ENCODE peak calls at places on chromosome 3, in eight cellular contexts. One of them, this sample, is unnamed.
A peak's percentile ranks its signal among the peaks of the same experiment; 100 is the strongest.

GRCh38 chr3:62332771-62333381 is 40.5 kb downstream of the FEZF2 start:
- DNase-seq in MCF 10A: peak; percentile 30
- DNase-seq in stimulated activated CD4-positive, alpha-beta T cell treated with anti-CD3 and anti-CD28 coated beads, Interleukin-2, amount 100 ng/mL, for 48 hours: no peak
- DNase-seq in hepatic stellate cell: no peak
- DNase-seq in mesendoderm: peak; percentile 12
- DNase-seq in ACHN: peak; percentile 17
- DNase-seq in activated CD4-positive, alpha-beta T cell treated with anti-CD3 and anti-CD28 coated beads, Interleukin-2, amount 50 U/mL, for 1 hour: no peak
- DNase-seq in occipital lobe: no peak
- DNase-seq in this sample: no peak

GRCh38 chr3:4709336-4709735 is 216.2 kb downstream of the ITPR1 start:
- DNase-seq in MCF 10A: peak; percentile 62
- DNase-seq in stimulated activated CD4-positive, alpha-beta T cell treated with anti-CD3 and anti-CD28 coated beads, Interleukin-2, amount 100 ng/mL, for 48 hours: no peak
- DNase-seq in hepatic stellate cell: no peak
- DNase-seq in mesendoderm: no peak
- DNase-seq in ACHN: no peak
- DNase-seq in activated CD4-positive, alpha-beta T cell treated with anti-CD3 and anti-CD28 coated beads, Interleukin-2, amount 50 U/mL, for 1 hour: no peak
- DNase-seq in occipital lobe: no peak
- DNase-seq in this sample: no peak

GRCh38 chr3:129971368-129972052 is 3.0 kb upstream of the TRH start:
- DNase-seq in MCF 10A: no peak
- DNase-seq in stimulated activated CD4-positive, alpha-beta T cell treated with anti-CD3 and anti-CD28 coated beads, Interleukin-2, amount 100 ng/mL, for 48 hours: no peak
- DNase-seq in hepatic stellate cell: no peak
- DNase-seq in mesendoderm: peak; percentile 26
- DNase-seq in ACHN: no peak
- DNase-seq in activated CD4-positive, alpha-beta T cell treated with anti-CD3 and anti-CD28 coated beads, Interleukin-2, amount 50 U/mL, for 1 hour: no peak
- DNase-seq in occipital lobe: no peak
- DNase-seq in this sample: peak; percentile 81

GRCh38 chr3:187709155-187709554 is 6.8 kb upstream of the RTP2 start:
- DNase-seq in MCF 10A: no peak
- DNase-seq in stimulated activated CD4-positive, alpha-beta T cell treated with anti-CD3 and anti-CD28 coated beads, Interleukin-2, amount 100 ng/mL, for 48 hours: no peak
- DNase-seq in hepatic stellate cell: no peak
- DNase-seq in mesendoderm: peak; percentile 47
- DNase-seq in ACHN: peak; percentile 26
- DNase-seq in activated CD4-positive, alpha-beta T cell treated with anti-CD3 and anti-CD28 coated beads, Interleukin-2, amount 50 U/mL, for 1 hour: no peak
- DNase-seq in occipital lobe: no peak
- DNase-seq in this sample: peak; percentile 70

GRCh38 chr3:122691195-122691594 is 10.6 kb downstream of the PARP14 start:
- DNase-seq in MCF 10A: peak; percentile 66
- DNase-seq in stimulated activated CD4-positive, alpha-beta T cell treated with anti-CD3 and anti-CD28 coated beads, Interleukin-2, amount 100 ng/mL, for 48 hours: no peak
- DNase-seq in hepatic stellate cell: no peak
- DNase-seq in mesendoderm: no peak
- DNase-seq in ACHN: peak; percentile 80
- DNase-seq in activated CD4-positive, alpha-beta T cell treated with anti-CD3 and anti-CD28 coated beads, Interleukin-2, amount 50 U/mL, for 1 hour: no peak
- DNase-seq in occipital lobe: no peak
- DNase-seq in this sample: no peak

GRCh38 chr3:150083653-150084037 is 113.0 kb upstream of the PFN2 start:
- DNase-seq in MCF 10A: no peak
- DNase-seq in stimulated activated CD4-positive, alpha-beta T cell treated with anti-CD3 and anti-CD28 coated beads, Interleukin-2, amount 100 ng/mL, for 48 hours: no peak
- DNase-seq in hepatic stellate cell: peak; percentile 47
- DNase-seq in mesendoderm: no peak
- DNase-seq in ACHN: no peak
- DNase-seq in activated CD4-positive, alpha-beta T cell treated with anti-CD3 and anti-CD28 coated beads, Interleukin-2, amount 50 U/mL, for 1 hour: no peak
- DNase-seq in occipital lobe: no peak
- DNase-seq in this sample: no peak

GRCh38 chr3:54062546-54062945 is 59.8 kb upstream of the CACNA2D3 start:
- DNase-seq in MCF 10A: no peak
- DNase-seq in stimulated activated CD4-positive, alpha-beta T cell treated with anti-CD3 and anti-CD28 coated beads, Interleukin-2, amount 100 ng/mL, for 48 hours: no peak
- DNase-seq in hepatic stellate cell: no peak
- DNase-seq in mesendoderm: no peak
- DNase-seq in ACHN: no peak
- DNase-seq in activated CD4-positive, alpha-beta T cell treated with anti-CD3 and anti-CD28 coated beads, Interleukin-2, amount 50 U/mL, for 1 hour: no peak
- DNase-seq in occipital lobe: no peak
- DNase-seq in this sample: no peak

GRCh38 chr3:49017229-49017615 is 1.2 kb downstream of the DALRD3 start:
- DNase-seq in MCF 10A: no peak
- DNase-seq in stimulated activated CD4-positive, alpha-beta T cell treated with anti-CD3 and anti-CD28 coated beads, Interleukin-2, amount 100 ng/mL, for 48 hours: no peak
- DNase-seq in hepatic stellate cell: no peak
- DNase-seq in mesendoderm: no peak
- DNase-seq in ACHN: no peak
- DNase-seq in activated CD4-positive, alpha-beta T cell treated with anti-CD3 and anti-CD28 coated beads, Interleukin-2, amount 50 U/mL, for 1 hour: no peak
- DNase-seq in occipital lobe: no peak
- DNase-seq in this sample: no peak

GRCh38 chr3:17038900-17039545 is 154.3 kb downstream of the PLCL2 start:
- DNase-seq in MCF 10A: no peak
- DNase-seq in stimulated activated CD4-positive, alpha-beta T cell treated with anti-CD3 and anti-CD28 coated beads, Interleukin-2, amount 100 ng/mL, for 48 hours: no peak
- DNase-seq in hepatic stellate cell: no peak
- DNase-seq in mesendoderm: no peak
- DNase-seq in ACHN: no peak
- DNase-seq in activated CD4-positive, alpha-beta T cell treated with anti-CD3 and anti-CD28 coated beads, Interleukin-2, amount 50 U/mL, for 1 hour: no peak
- DNase-seq in occipital lobe: no peak
- DNase-seq in this sample: no peak

GRCh38 chr3:142964150-142964498 is 650 bp upstream of the PAQR9 start:
- DNase-seq in MCF 10A: no peak
- DNase-seq in stimulated activated CD4-positive, alpha-beta T cell treated with anti-CD3 and anti-CD28 coated beads, Interleukin-2, amount 100 ng/mL, for 48 hours: no peak
- DNase-seq in hepatic stellate cell: no peak
- DNase-seq in mesendoderm: peak; percentile 54
- DNase-seq in ACHN: no peak
- DNase-seq in activated CD4-positive, alpha-beta T cell treated with anti-CD3 and anti-CD28 coated beads, Interleukin-2, amount 50 U/mL, for 1 hour: no peak
- DNase-seq in occipital lobe: no peak
- DNase-seq in this sample: peak; percentile 76

GRCh38 chr3:137854498-137855285 is 90.6 kb downstream of the SOX14 start:
- DNase-seq in MCF 10A: no peak
- DNase-seq in stimulated activated CD4-positive, alpha-beta T cell treated with anti-CD3 and anti-CD28 coated beads, Interleukin-2, amount 100 ng/mL, for 48 hours: no peak
- DNase-seq in hepatic stellate cell: no peak
- DNase-seq in mesendoderm: peak; percentile 91
- DNase-seq in ACHN: no peak
- DNase-seq in activated CD4-positive, alpha-beta T cell treated with anti-CD3 and anti-CD28 coated beads, Interleukin-2, amount 50 U/mL, for 1 hour: no peak
- DNase-seq in occipital lobe: no peak
- DNase-seq in this sample: peak; percentile 89

GRCh38 chr3:43638594-43639447 is 17.0 kb upstream of the ANO10 start:
- DNase-seq in MCF 10A: peak; percentile 67
- DNase-seq in stimulated activated CD4-positive, alpha-beta T cell treated with anti-CD3 and anti-CD28 coated beads, Interleukin-2, amount 100 ng/mL, for 48 hours: peak; percentile 34
- DNase-seq in hepatic stellate cell: no peak
- DNase-seq in mesendoderm: peak; percentile 64
- DNase-seq in ACHN: peak; percentile 65
- DNase-seq in activated CD4-positive, alpha-beta T cell treated with anti-CD3 and anti-CD28 coated beads, Interleukin-2, amount 50 U/mL, for 1 hour: peak; percentile 23
- DNase-seq in occipital lobe: no peak
- DNase-seq in this sample: peak; percentile 69

GRCh38 chr3:107589454-107589853 is 66.7 kb downstream of the BBX start:
- DNase-seq in MCF 10A: no peak
- DNase-seq in stimulated activated CD4-positive, alpha-beta T cell treated with anti-CD3 and anti-CD28 coated beads, Interleukin-2, amount 100 ng/mL, for 48 hours: no peak
- DNase-seq in hepatic stellate cell: no peak
- DNase-seq in mesendoderm: no peak
- DNase-seq in ACHN: no peak
- DNase-seq in activated CD4-positive, alpha-beta T cell treated with anti-CD3 and anti-CD28 coated beads, Interleukin-2, amount 50 U/mL, for 1 hour: no peak
- DNase-seq in occipital lobe: no peak
- DNase-seq in this sample: no peak

GRCh38 chr3:120743081-120743365 is 479 bp downstream of the GTF2E1 start:
- DNase-seq in MCF 10A: no peak
- DNase-seq in stimulated activated CD4-positive, alpha-beta T cell treated with anti-CD3 and anti-CD28 coated beads, Interleukin-2, amount 100 ng/mL, for 48 hours: peak; percentile 17
- DNase-seq in hepatic stellate cell: no peak
- DNase-seq in mesendoderm: no peak
- DNase-seq in ACHN: peak; percentile 24
- DNase-seq in activated CD4-positive, alpha-beta T cell treated with anti-CD3 and anti-CD28 coated beads, Interleukin-2, amount 50 U/mL, for 1 hour: no peak
- DNase-seq in occipital lobe: no peak
- DNase-seq in this sample: no peak

GRCh38 chr3:12982619-12983101 is 90.6 kb downstream of the IQSEC1 start:
- DNase-seq in MCF 10A: no peak
- DNase-seq in stimulated activated CD4-positive, alpha-beta T cell treated with anti-CD3 and anti-CD28 coated beads, Interleukin-2, amount 100 ng/mL, for 48 hours: no peak
- DNase-seq in hepatic stellate cell: no peak
- DNase-seq in mesendoderm: no peak
- DNase-seq in ACHN: no peak
- DNase-seq in activated CD4-positive, alpha-beta T cell treated with anti-CD3 and anti-CD28 coated beads, Interleukin-2, amount 50 U/mL, for 1 hour: no peak
- DNase-seq in occipital lobe: no peak
- DNase-seq in this sample: peak; percentile 35

GRCh38 chr3:117036259-117036799 is 326.8 kb downstream of the TUSC7 start:
- DNase-seq in MCF 10A: peak; percentile 39
- DNase-seq in stimulated activated CD4-positive, alpha-beta T cell treated with anti-CD3 and anti-CD28 coated beads, Interleukin-2, amount 100 ng/mL, for 48 hours: no peak
- DNase-seq in hepatic stellate cell: peak; percentile 45
- DNase-seq in mesendoderm: no peak
- DNase-seq in ACHN: no peak
- DNase-seq in activated CD4-positive, alpha-beta T cell treated with anti-CD3 and anti-CD28 coated beads, Interleukin-2, amount 50 U/mL, for 1 hour: no peak
- DNase-seq in occipital lobe: no peak
- DNase-seq in this sample: no peak

GRCh38 chr3:179148446-179149238 is 485 bp downstream of the PIK3CA start:
- DNase-seq in MCF 10A: peak; percentile 64
- DNase-seq in stimulated activated CD4-positive, alpha-beta T cell treated with anti-CD3 and anti-CD28 coated beads, Interleukin-2, amount 100 ng/mL, for 48 hours: peak; percentile 32
- DNase-seq in hepatic stellate cell: peak; percentile 35
- DNase-seq in mesendoderm: peak; percentile 70
- DNase-seq in ACHN: peak; percentile 37
- DNase-seq in activated CD4-positive, alpha-beta T cell treated with anti-CD3 and anti-CD28 coated beads, Interleukin-2, amount 50 U/mL, for 1 hour: peak; percentile 69
- DNase-seq in occipital lobe: peak; percentile 36
- DNase-seq in this sample: peak; percentile 79

GRCh38 chr3:11240496-11240895 is 31.7 kb upstream of the ATG7 start:
- DNase-seq in MCF 10A: no peak
- DNase-seq in stimulated activated CD4-positive, alpha-beta T cell treated with anti-CD3 and anti-CD28 coated beads, Interleukin-2, amount 100 ng/mL, for 48 hours: peak; percentile 30
- DNase-seq in hepatic stellate cell: no peak
- DNase-seq in mesendoderm: no peak
- DNase-seq in ACHN: no peak
- DNase-seq in activated CD4-positive, alpha-beta T cell treated with anti-CD3 and anti-CD28 coated beads, Interleukin-2, amount 50 U/mL, for 1 hour: no peak
- DNase-seq in occipital lobe: no peak
- DNase-seq in this sample: no peak

GRCh38 chr3:170226426-170226960 is 4.3 kb downstream of the PRKCI start:
- DNase-seq in MCF 10A: no peak
- DNase-seq in stimulated activated CD4-positive, alpha-beta T cell treated with anti-CD3 and anti-CD28 coated beads, Interleukin-2, amount 100 ng/mL, for 48 hours: no peak
- DNase-seq in hepatic stellate cell: no peak
- DNase-seq in mesendoderm: no peak
- DNase-seq in ACHN: peak; percentile 62
- DNase-seq in activated CD4-positive, alpha-beta T cell treated with anti-CD3 and anti-CD28 coated beads, Interleukin-2, amount 50 U/mL, for 1 hour: no peak
- DNase-seq in occipital lobe: no peak
- DNase-seq in this sample: no peak

GRCh38 chr3:66537735-66538134 is 36.9 kb upstream of the LRIG1 start:
- DNase-seq in MCF 10A: no peak
- DNase-seq in stimulated activated CD4-positive, alpha-beta T cell treated with anti-CD3 and anti-CD28 coated beads, Interleukin-2, amount 100 ng/mL, for 48 hours: no peak
- DNase-seq in hepatic stellate cell: no peak
- DNase-seq in mesendoderm: no peak
- DNase-seq in ACHN: no peak
- DNase-seq in activated CD4-positive, alpha-beta T cell treated with anti-CD3 and anti-CD28 coated beads, Interleukin-2, amount 50 U/mL, for 1 hour: no peak
- DNase-seq in occipital lobe: no peak
- DNase-seq in this sample: peak; percentile 35

GRCh38 chr3:183991403-183991802 is 26.3 kb downstream of the ABCC5 start:
- DNase-seq in MCF 10A: no peak
- DNase-seq in stimulated activated CD4-positive, alpha-beta T cell treated with anti-CD3 and anti-CD28 coated beads, Interleukin-2, amount 100 ng/mL, for 48 hours: no peak
- DNase-seq in hepatic stellate cell: no peak
- DNase-seq in mesendoderm: no peak
- DNase-seq in ACHN: no peak
- DNase-seq in activated CD4-positive, alpha-beta T cell treated with anti-CD3 and anti-CD28 coated beads, Interleukin-2, amount 50 U/mL, for 1 hour: no peak
- DNase-seq in occipital lobe: no peak
- DNase-seq in this sample: no peak

GRCh38 chr3:89107461-89108035 is at the start of gene EPHA3:
- DNase-seq in MCF 10A: peak; percentile 8
- DNase-seq in stimulated activated CD4-positive, alpha-beta T cell treated with anti-CD3 and anti-CD28 coated beads, Interleukin-2, amount 100 ng/mL, for 48 hours: no peak
- DNase-seq in hepatic stellate cell: peak; percentile 75
- DNase-seq in mesendoderm: peak; percentile 94
- DNase-seq in ACHN: peak; percentile 40
- DNase-seq in activated CD4-positive, alpha-beta T cell treated with anti-CD3 and anti-CD28 coated beads, Interleukin-2, amount 50 U/mL, for 1 hour: peak; percentile 30
- DNase-seq in occipital lobe: peak; percentile 74
- DNase-seq in this sample: peak; percentile 93

This sample was measured in endodermal cell.